ENCODE peak calls at places on chromosome 3, in ten cellular contexts. F is stimulated activated CD8-positive, alpha-beta memory T cell treated with anti-CD3 and anti-CD28 coated beads, Interleukin-4, amount 100 ng/mL, for 1 hour; R is NCI-H460; D is head of caudate nucleus; M is putamen; H is NB4; B is stimulated activated CD4-positive, alpha-beta T cell treated with anti-CD3 and anti-CD28 coated beads, Interleukin-4, amount 100 ng/mL, for 1 hour; G is AG09319; A is NCI-H2029; V is EL. E is an unnamed sample.

GRCh38 chr3:170999737-171000242 is 26.7 kb downstream of the SLC2A2 start:
- DNase-seq in F (no peak), R (no peak), D (peak; percentile 28), M (no peak), H (peak; percentile 12), B (no peak), G (no peak), A (no peak), V (peak; percentile 92), E (no peak)

GRCh38 chr3:108222813-108223307 is 636 bp upstream of the IFT57 start:
- DNase-seq in F (no peak), R (no peak), D (no peak), M (no peak), H (no peak), B (no peak), G (no peak), A (no peak), V (no peak), E (no peak)

GRCh38 chr3:174355505-174355904 is 503.6 kb upstream of the NAALADL2 start:
- DNase-seq in F (no peak), R (peak; percentile 31), D (no peak), M (no peak), H (peak; percentile 34), B (no peak), G (no peak), A (peak; percentile 29), V (peak; percentile 35), E (no peak)

GRCh38 chr3:61452536-61452991 is 108.8 kb upstream of the PTPRG start:
- DNase-seq in F (no peak), R (no peak), D (no peak), M (no peak), H (no peak), B (no peak), G (no peak), A (no peak), V (peak; percentile 60), E (no peak)

GRCh38 chr3:188656196-188656982 is 502.4 kb downstream of the LPP start:
- DNase-seq in F (no peak), R (no peak), D (no peak), M (no peak), H (no peak), B (no peak), G (no peak), A (peak; percentile 43), V (peak; percentile 44), E (no peak)

GRCh38 chr3:32420138-32420981 is 28.7 kb downstream of the CMTM7 start:
- DNase-seq in F (no peak), R (no peak), D (no peak), M (no peak), H (peak; percentile 88), B (peak; percentile 38), G (no peak), A (no peak), V (peak; percentile 50), E (no peak)

GRCh38 chr3:150236683-150237082 is 171.4 kb upstream of the TSC22D2 start:
- DNase-seq in F (no peak), R (no peak), D (no peak), M (no peak), H (no peak), B (no peak), G (no peak), A (no peak), V (peak; percentile 76), E (no peak)

GRCh38 chr3:188840290-188840689 is 331.5 kb upstream of the TPRG1 start:
- DNase-seq in F (no peak), R (no peak), D (no peak), M (no peak), H (no peak), B (no peak), G (no peak), A (no peak), V (no peak), E (no peak)

E was measured in activated naive CD4-positive, alpha-beta T cell treated with Interleukin-2 at 50 U/mL for 16 hours.